ENCODE peak calls at places on chromosome 21, in eight cellular contexts. G, Y, W, T, I, P, J and K are unnamed samples.
A peak's percentile ranks its signal among the peaks of the same experiment; 100 is the strongest.

GRCh38 chr21:38266732-38267131 is 9.9 kb downstream of the KCNJ15 start:
- DNase-seq in G (no peak), Y (no peak), W (no peak), T (no peak), I (no peak), P (no peak), J (peak; percentile 65), K (no peak)

GRCh38 chr21:43333301-43334062 is 93.4 kb downstream of the SIK1 start:
- DNase-seq in G (peak; percentile 63), Y (no peak), W (no peak), T (peak; percentile 80), I (peak; percentile 71), P (no peak), J (peak; percentile 97), K (peak; percentile 95)

GRCh38 chr21:44626673-44627143 is at the start of gene KRTAP10-9:
- DNase-seq in G (no peak), Y (no peak), W (no peak), T (no peak), I (no peak), P (no peak), J (no peak), K (no peak)

GRCh38 chr21:38839370-38839681 is 33.6 kb downstream of the ETS2 start:
- DNase-seq in G (no peak), Y (no peak), W (no peak), T (no peak), I (no peak), P (no peak), J (no peak), K (peak; percentile 86)

GRCh38 chr21:28767523-28767922 is 225.2 kb downstream of the LTN1 start:
- DNase-seq in G (no peak), Y (no peak), W (no peak), T (no peak), I (no peak), P (no peak), J (no peak), K (no peak)

GRCh38 chr21:34845521-34846213 is 176.9 kb downstream of the CLIC6 start:
- DNase-seq in G (no peak), Y (no peak), W (no peak), T (peak; percentile 51), I (peak; percentile 98), P (no peak), J (peak; percentile 58), K (no peak)

GRCh38 chr21:26776320-26777021 is 68.7 kb downstream of the ADAMTS1 start:
- DNase-seq in G (no peak), Y (no peak), W (no peak), T (no peak), I (no peak), P (no peak), J (peak; percentile 85), K (peak; percentile 21)

GRCh38 chr21:14114251-14114650 is 96.5 kb downstream of the LIPI start:
- DNase-seq in G (peak; percentile 89), Y (no peak), W (no peak), T (no peak), I (no peak), P (peak; percentile 30), J (no peak), K (no peak)

GRCh38 chr21:41965447-41966340 is 11.9 kb upstream of the C2CD2 start:
- DNase-seq in G (no peak), Y (no peak), W (no peak), T (no peak), I (no peak), P (no peak), J (no peak), K (peak; percentile 39)

GRCh38 chr21:41289431-41289830 is 27.2 kb upstream of the FAM3B start:
- DNase-seq in G (peak; percentile 63), Y (no peak), W (no peak), T (no peak), I (no peak), P (no peak), J (peak; percentile 14), K (no peak)

GRCh38 chr21:29231781-29232548 is 66.8 kb upstream of the BACH1 start:
- DNase-seq in G (no peak), Y (no peak), W (no peak), T (no peak), I (no peak), P (no peak), J (no peak), K (no peak)

GRCh38 chr21:43824250-43824882 is 35.0 kb downstream of the RRP1 start:
- DNase-seq in G (no peak), Y (peak; percentile 38), W (no peak), T (peak; percentile 10), I (no peak), P (no peak), J (peak; percentile 46), K (peak; percentile 29)

GRCh38 chr21:45281411-45282282 is 6.0 kb downstream of the POFUT2 start:
- DNase-seq in G (no peak), Y (no peak), W (peak; percentile 58), T (no peak), I (no peak), P (no peak), J (no peak), K (peak; percentile 43)

GRCh38 chr21:15659768-15660423 is 69.9 kb upstream of the USP25 start:
- DNase-seq in G (no peak), Y (no peak), W (no peak), T (no peak), I (no peak), P (no peak), J (peak; percentile 10), K (no peak)

GRCh38 chr21:33492571-33492970 is 1.1 kb upstream of the DNAJC28 start:
- DNase-seq in G (no peak), Y (no peak), W (no peak), T (no peak), I (no peak), P (no peak), J (peak; percentile 31), K (no peak)

GRCh38 chr21:46207006-46207919 is 21.3 kb downstream of the LSS start:
- DNase-seq in G (no peak), Y (peak; percentile 50), W (no peak), T (no peak), I (no peak), P (no peak), J (no peak), K (no peak)

GRCh38 chr21:44892095-44892494 is 18.6 kb upstream of the PTTG1IP start:
- DNase-seq in G (no peak), Y (no peak), W (no peak), T (no peak), I (no peak), P (no peak), J (no peak), K (peak; percentile 98)

GRCh38 chr21:23955130-23955873 is 1652.0 kb downstream of the MRPL39 start:
- DNase-seq in G (no peak), Y (no peak), W (no peak), T (no peak), I (no peak), P (no peak), J (no peak), K (no peak)

GRCh38 chr21:38438476-38438893 is 59.8 kb downstream of the ERG start:
- DNase-seq in G (no peak), Y (peak; percentile 82), W (no peak), T (peak; percentile 23), I (peak; percentile 90), P (no peak), J (peak; percentile 91), K (peak; percentile 97)

GRCh38 chr21:43734131-43734634 is 15.3 kb downstream of the PDXK start:
- DNase-seq in G (no peak), Y (no peak), W (no peak), T (no peak), I (no peak), P (no peak), J (no peak), K (no peak)

GRCh38 chr21:17598437-17598836 is 14.3 kb downstream of the BTG3 start:
- DNase-seq in G (no peak), Y (no peak), W (no peak), T (no peak), I (no peak), P (no peak), J (no peak), K (no peak)

GRCh38 chr21:25133939-25134338 is 473.3 kb downstream of the MRPL39 start:
- DNase-seq in G (no peak), Y (no peak), W (no peak), T (no peak), I (peak; percentile 30), P (no peak), J (peak; percentile 0), K (peak; percentile 80)

GRCh38 chr21:34576043-34576466 is 38.9 kb downstream of the RCAN1 start:
- DNase-seq in G (no peak), Y (no peak), W (peak; percentile 24), T (no peak), I (no peak), P (no peak), J (peak; percentile 9), K (no peak)

GRCh38 chr21:37764696-37765095 is 151.6 kb downstream of the KCNJ6 start:
- DNase-seq in G (no peak), Y (no peak), W (no peak), T (no peak), I (no peak), P (no peak), J (no peak), K (no peak)

GRCh38 chr21:42513985-42514882 is 582 bp downstream of the SLC37A1 start:
- DNase-seq in G (peak; percentile 88), Y (peak; percentile 70), W (no peak), T (no peak), I (no peak), P (peak; percentile 22), J (peak; percentile 19), K (peak; percentile 42)

GRCh38 chr21:40013001-40013735 is 145.9 kb downstream of the PCP4 start:
- DNase-seq in G (no peak), Y (no peak), W (no peak), T (no peak), I (no peak), P (no peak), J (no peak), K (no peak)

GRCh38 chr21:33975548-33976081 is 60.0 kb upstream of the ATP5PO start:
- DNase-seq in G (no peak), Y (no peak), W (peak; percentile 3), T (no peak), I (peak; percentile 55), P (no peak), J (peak; percentile 63), K (peak; percentile 63)

GRCh38 chr21:42309753-42310213 is 5.4 kb downstream of the TFF3 start:
- DNase-seq in G (peak; percentile 84), Y (no peak), W (no peak), T (no peak), I (peak; percentile 47), P (peak; percentile 52), J (peak; percentile 21), K (no peak)

GRCh38 chr21:14121719-14122118 is 89.0 kb downstream of the LIPI start:
- DNase-seq in G (no peak), Y (no peak), W (no peak), T (no peak), I (no peak), P (no peak), J (no peak), K (no peak)

GRCh38 chr21:27813750-27814149 is 846.9 kb upstream of the ADAMTS5 start:
- DNase-seq in G (peak; percentile 8), Y (peak; percentile 85), W (peak; percentile 96), T (no peak), I (peak; percentile 13), P (no peak), J (no peak), K (no peak)

GRCh38 chr21:44540741-44541288 is 820 bp upstream of the KRTAP10-1 start:
- DNase-seq in G (no peak), Y (no peak), W (no peak), T (no peak), I (no peak), P (no peak), J (no peak), K (no peak)

GRCh38 chr21:33029512-33029921 is 3.8 kb downstream of the OLIG2 start:
- DNase-seq in G (peak; percentile 52), Y (peak; percentile 41), W (no peak), T (no peak), I (no peak), P (no peak), J (no peak), K (no peak)

GRCh38 chr21:37204580-37204979 is 62.6 kb downstream of the VPS26C start:
- DNase-seq in G (no peak), Y (no peak), W (no peak), T (no peak), I (no peak), P (no peak), J (peak; percentile 26), K (no peak)

GRCh38 chr21:42532466-42533181 is 19.0 kb downstream of the SLC37A1 start:
- DNase-seq in G (no peak), Y (peak; percentile 81), W (peak; percentile 73), T (no peak), I (peak; percentile 43), P (no peak), J (peak; percentile 22), K (peak; percentile 26)